ENCODE peak calls at places on chromosomes 4 and X, in ten cellular contexts. D is Panc1; L is CD8-positive, alpha-beta T cell; A is heart left ventricle; P is body of pancreas; F is lower lobe of right lung; V is mesendoderm; O is HCT116; K is right lobe of liver; H is IMR-90. N is an unnamed sample.

GRCh38 chr4:76589872-76590846 is 155.1 kb downstream of the SHROOM3 start:
- DNase-seq in P (peak), K (no peak), V (peak), O (peak), D (no peak), F (peak), H (peak), A (peak), L (no peak), N (peak)

GRCh38 chrX:22063284-22063683 is 31.2 kb downstream of the PHEX start:
- DNase-seq in K (no peak), H (no peak), F (no peak), V (no peak), O (no peak), P (no peak), D (no peak), L (no peak), A (no peak), N (no peak)

GRCh38 chr4:42555828-42556227 is 101.1 kb downstream of the ATP8A1 start:
- DNase-seq in A (no peak), D (no peak), K (no peak), O (no peak), V (no peak), L (no peak), F (no peak), P (no peak), H (no peak), N (no peak)

GRCh38 chrX:40097492-40098263 is at the start of gene BCOR:
- DNase-seq in P (peak), A (peak), V (peak), K (peak), L (peak), O (no peak), H (peak), D (no peak), F (peak), N (no peak)

GRCh38 chr4:164615964-164616363 is 138.0 kb upstream of the SMIM31 start:
- DNase-seq in O (no peak), D (no peak), P (no peak), L (no peak), F (no peak), H (no peak), A (no peak), V (no peak), K (no peak), N (no peak)

GRCh38 chr4:73277201-73277600 is 18.6 kb upstream of the ANKRD17 start:
- DNase-seq in K (no peak), P (no peak), A (no peak), H (no peak), V (no peak), D (no peak), O (no peak), F (no peak), L (no peak), N (no peak)

GRCh38 chr4:121308328-121308663 is 72.5 kb downstream of the QRFPR start:
- DNase-seq in O (no peak), A (no peak), P (no peak), L (no peak), F (no peak), K (no peak), H (no peak), D (no peak), V (peak), N (no peak)

GRCh38 chr4:12827966-12828365 is 656.2 kb downstream of the RAB28 start:
- DNase-seq in A (no peak), F (no peak), L (no peak), V (no peak), O (no peak), H (no peak), D (no peak), P (no peak), K (no peak), N (no peak)

GRCh38 chr4:176377705-176378302 is 58.0 kb downstream of the SPCS3 start:
- DNase-seq in V (peak), A (no peak), K (no peak), O (peak), D (no peak), H (peak), F (no peak), L (no peak), P (no peak), N (no peak)

GRCh38 chrX:15493118-15494082 is at the start of gene PIR:
- DNase-seq in D (peak), H (peak), F (peak), A (peak), O (peak), L (peak), K (peak), V (peak), P (peak), N (peak)

GRCh38 chrX:71378752-71379151 is 12.6 kb downstream of the TAF1 start:
- DNase-seq in O (no peak), K (no peak), V (peak), H (no peak), A (no peak), L (no peak), P (no peak), D (no peak), F (no peak), N (no peak)

GRCh38 chrX:40267334-40268118 is 169.8 kb upstream of the BCOR start:
- DNase-seq in V (no peak), H (no peak), A (no peak), D (no peak), L (no peak), O (no peak), K (no peak), F (no peak), P (peak), N (no peak)

GRCh38 chrX:120560842-120561633 is at the start of gene CUL4B:
- DNase-seq in H (peak), K (peak), D (peak), O (peak), A (peak), V (peak), P (peak), L (peak), F (peak), N (peak)

GRCh38 chr4:53189011-53189410 is 176.8 kb downstream of the SCFD2 start:
- DNase-seq in A (no peak), K (no peak), H (peak), V (no peak), D (no peak), P (no peak), F (no peak), O (no peak), L (no peak), N (no peak)

GRCh38 chr4:127470290-127470809 is 162.4 kb upstream of the INTU start:
- DNase-seq in K (peak), A (no peak), L (no peak), F (no peak), P (no peak), O (no peak), V (no peak), H (no peak), D (no peak), N (no peak)

GRCh38 chr4:1725521-1725920 is 4.2 kb downstream of the TACC3 start:
- DNase-seq in H (no peak), K (no peak), O (no peak), V (no peak), F (no peak), A (no peak), L (no peak), P (no peak), D (no peak), N (no peak)

GRCh38 chr4:110074570-110074969 is 123.8 kb downstream of the ELOVL6 start:
- DNase-seq in P (no peak), A (no peak), F (no peak), K (no peak), D (no peak), V (no peak), H (no peak), L (no peak), O (no peak), N (no peak)

GRCh38 chr4:100907465-100908454 is 389.9 kb upstream of the EMCN start:
- DNase-seq in F (no peak), K (no peak), P (no peak), V (peak), L (no peak), A (no peak), O (no peak), D (no peak), H (peak), N (peak)

GRCh38 chrX:151830911-151831310 is 81.8 kb upstream of the MAGEA4 start:
- DNase-seq in A (no peak), O (no peak), H (no peak), K (no peak), D (no peak), P (no peak), V (peak), F (peak), L (no peak), N (no peak)

GRCh38 chrX:49066278-49066677 is 7.5 kb downstream of the CCDC120 start:
- DNase-seq in P (no peak), A (no peak), H (no peak), V (no peak), F (no peak), O (no peak), K (no peak), L (no peak), D (no peak), N (no peak)

GRCh38 chrX:48911407-48912182 is at the start of gene SLC35A2:
- DNase-seq in V (peak), K (peak), A (peak), L (peak), O (peak), F (peak), H (peak), D (no peak), P (peak), N (peak)

GRCh38 chr4:15314974-15315373 is 112.9 kb upstream of the C1QTNF7 start:
- DNase-seq in O (no peak), L (no peak), H (peak), D (no peak), V (no peak), P (no peak), F (no peak), K (no peak), A (no peak), N (no peak)

GRCh38 chr4:126778348-126778747 is 854.4 kb upstream of the INTU start:
- DNase-seq in O (peak), V (no peak), L (no peak), A (no peak), P (no peak), F (no peak), K (no peak), H (peak), D (no peak), N (no peak)

GRCh38 chrX:149185087-149185486 is 320.0 kb downstream of the IDS start:
- DNase-seq in K (no peak), F (no peak), D (no peak), O (no peak), V (no peak), L (no peak), A (no peak), H (no peak), P (no peak), N (no peak)

GRCh38 chrX:30065226-30065625 is 150.1 kb upstream of the MAGEB2 start:
- DNase-seq in V (no peak), K (no peak), P (no peak), L (no peak), F (no peak), A (no peak), H (peak), O (no peak), D (no peak), N (no peak)

GRCh38 chr4:168475745-168476144 is 4.5 kb downstream of the DDX60L start:
- DNase-seq in F (no peak), L (peak), D (no peak), H (no peak), O (no peak), K (no peak), A (no peak), V (peak), P (no peak), N (no peak)

GRCh38 chrX:133689997-133690599 is 274.8 kb upstream of the GPC4 start:
- DNase-seq in O (no peak), F (no peak), V (no peak), A (no peak), D (no peak), K (no peak), H (no peak), L (no peak), P (no peak), N (no peak)

GRCh38 chr4:10587697-10588096 is 96.9 kb downstream of the CLNK start:
- DNase-seq in A (no peak), H (no peak), L (peak), P (no peak), O (no peak), D (no peak), V (peak), K (no peak), F (no peak), N (no peak)

GRCh38 chr4:143559757-143560147 is 46.2 kb downstream of the SMARCA5 start:
- DNase-seq in V (no peak), F (no peak), H (no peak), A (no peak), L (peak), P (no peak), D (no peak), K (no peak), O (no peak), N (no peak)

GRCh38 chr4:138910914-138911336 is 104.7 kb upstream of the NOCT start:
- DNase-seq in H (peak), D (peak), P (peak), F (peak), V (peak), A (peak), L (no peak), O (no peak), K (peak), N (peak)

GRCh38 chrX:65658229-65658628 is 9.2 kb upstream of the MSN start:
- DNase-seq in H (no peak), A (no peak), D (no peak), O (no peak), F (no peak), K (no peak), L (no peak), V (no peak), P (no peak), N (no peak)

GRCh38 chrX:8433296-8434094 is 31.1 kb upstream of the VCX3B start:
- DNase-seq in P (no peak), L (no peak), V (no peak), O (no peak), D (no peak), K (no peak), A (no peak), F (no peak), H (no peak), N (peak)

GRCh38 chrX:120680090-120680489 is 50.2 kb upstream of the C1GALT1C1 start:
- DNase-seq in V (no peak), L (no peak), F (no peak), K (no peak), P (no peak), H (no peak), O (no peak), D (no peak), A (no peak), N (no peak)

GRCh38 chr4:38967260-38968095 is 64.7 kb downstream of the TMEM156 start:
- DNase-seq in H (peak), L (no peak), P (no peak), D (peak), A (no peak), F (no peak), K (no peak), V (peak), O (peak), N (peak)

GRCh38 chr4:76744253-76744921 is 153.6 kb downstream of the SOWAHB start:
- DNase-seq in A (no peak), O (no peak), D (no peak), V (no peak), K (no peak), L (no peak), H (peak), P (no peak), F (no peak), N (no peak)

GRCh38 chr4:60794372-60794771 is 405.8 kb upstream of the ADGRL3 start:
- DNase-seq in A (no peak), O (no peak), K (no peak), D (no peak), P (no peak), V (no peak), F (no peak), L (no peak), H (no peak), N (no peak)

GRCh38 chr4:123701046-123701445 is 304.5 kb downstream of the SPRY1 start:
- DNase-seq in K (no peak), P (no peak), L (no peak), O (no peak), A (no peak), V (no peak), H (peak), D (no peak), F (no peak), N (no peak)
- H3K27ac ChIP-seq in K (no peak), P (no peak), L (no peak), O (no peak), A (peak), V (no peak), H (peak), D (no peak), F (no peak), N (no peak)

DNA sequence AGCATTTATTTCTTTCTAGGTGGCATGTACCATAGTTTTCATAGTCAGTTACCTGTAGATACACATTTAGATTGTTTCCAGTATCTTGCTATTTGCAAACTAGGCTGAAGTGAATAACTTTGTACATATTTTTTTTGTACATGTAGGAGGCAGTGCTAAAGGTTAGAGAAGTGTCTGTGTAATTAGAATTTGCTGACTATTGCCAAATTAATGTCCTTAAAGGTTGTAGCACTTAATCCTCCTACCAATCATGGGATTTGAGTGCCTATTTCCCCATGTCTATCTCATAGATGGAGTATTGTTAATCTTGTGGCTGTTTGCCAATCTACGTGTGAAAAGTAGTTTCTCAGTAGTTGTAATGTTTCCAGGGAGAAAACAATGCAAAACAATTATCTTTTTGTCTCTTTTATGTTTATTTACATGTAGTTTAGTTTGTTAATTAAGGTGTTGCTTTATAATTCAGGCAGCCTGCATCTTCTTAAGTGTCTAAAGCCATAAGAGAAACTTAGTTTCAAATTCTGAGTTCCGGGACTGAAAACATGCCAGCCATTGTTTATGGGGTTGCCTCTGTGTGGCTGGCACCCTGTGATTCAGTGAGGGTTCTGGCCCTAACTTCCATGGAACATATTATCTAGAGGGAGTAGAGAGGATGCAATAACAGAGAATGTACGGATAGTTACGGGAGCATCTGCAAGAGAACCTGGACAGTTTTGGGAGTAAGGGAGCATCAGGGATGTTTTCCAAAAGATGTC is 142.4 kb downstream of the KLHL8 start:
- DNase-seq in A (no peak), D (no peak), F (no peak), P (no peak), K (no peak), H (no peak), V (no peak), L (no peak), O (no peak), N (no peak)
- H3K27ac ChIP-seq in A (peak), D (no peak), F (peak), P (peak), K (no peak), H (no peak), V (no peak), L (no peak), O (no peak), N (no peak)

GRCh38 chr4:8084031-8084660 is 74.5 kb downstream of the ABLIM2 start:
- DNase-seq in K (no peak), L (no peak), D (no peak), H (no peak), F (peak), P (no peak), O (no peak), V (no peak), A (no peak), N (no peak)

GRCh38 chr4:8082517-8083055 is 76.0 kb downstream of the ABLIM2 start:
- DNase-seq in K (no peak), L (no peak), V (no peak), A (no peak), P (no peak), O (no peak), F (no peak), H (no peak), D (no peak), N (no peak)

GRCh38 chr4:8084712-8085490 is 73.7 kb downstream of the ABLIM2 start:
- DNase-seq in V (no peak), F (no peak), A (no peak), H (no peak), P (no peak), O (no peak), L (no peak), D (no peak), K (no peak), N (no peak)

GRCh38 chr4:8081621-8082516 is 76.7 kb downstream of the ABLIM2 start:
- DNase-seq in L (no peak), P (no peak), H (no peak), V (no peak), O (no peak), K (no peak), F (peak), D (no peak), A (no peak), N (no peak)

DNA sequence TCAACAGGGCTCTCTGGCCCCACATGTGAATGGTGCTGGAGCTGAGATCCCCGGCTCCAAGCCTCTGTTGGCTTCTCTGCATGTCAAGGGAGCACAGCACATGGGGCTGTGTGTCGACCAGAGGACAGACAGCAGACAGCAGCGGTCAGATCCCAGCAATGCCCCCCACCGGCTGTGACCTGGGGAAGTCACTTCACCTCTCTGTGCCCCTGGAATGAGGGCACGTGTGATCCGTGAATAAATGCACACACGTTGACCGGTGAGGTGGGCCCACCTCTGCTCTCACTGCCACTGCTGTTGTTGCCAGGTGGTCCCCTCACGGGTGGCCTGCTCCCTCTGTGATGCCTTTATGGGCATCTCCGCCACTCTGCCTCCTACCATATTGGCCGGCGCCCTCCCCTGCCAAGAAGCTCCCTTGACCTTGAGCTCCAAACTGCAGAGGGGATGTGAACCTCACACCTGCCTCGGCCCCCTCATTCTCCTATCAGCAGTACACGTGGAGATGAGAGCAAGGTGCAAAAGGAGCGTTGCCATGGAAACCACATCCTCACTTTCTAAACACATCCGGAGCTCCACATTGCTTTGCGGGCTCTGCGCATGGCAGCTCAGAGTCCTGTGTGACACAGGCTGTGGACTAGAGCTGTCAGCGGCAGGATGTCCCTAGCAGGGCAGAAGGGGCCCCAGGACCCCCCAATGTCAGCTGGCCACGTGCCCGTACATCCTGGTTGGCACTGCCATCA is 75.4 kb downstream of the ABLIM2 start:
- DNase-seq in P (no peak), L (no peak), O (no peak), K (no peak), H (no peak), F (no peak), V (no peak), D (no peak), A (no peak), N (no peak)
- H3K27ac ChIP-seq in P (no peak), L (no peak), O (no peak), K (no peak), H (no peak), F (no peak), V (no peak), D (no peak), A (no peak), N (no peak)

DNA sequence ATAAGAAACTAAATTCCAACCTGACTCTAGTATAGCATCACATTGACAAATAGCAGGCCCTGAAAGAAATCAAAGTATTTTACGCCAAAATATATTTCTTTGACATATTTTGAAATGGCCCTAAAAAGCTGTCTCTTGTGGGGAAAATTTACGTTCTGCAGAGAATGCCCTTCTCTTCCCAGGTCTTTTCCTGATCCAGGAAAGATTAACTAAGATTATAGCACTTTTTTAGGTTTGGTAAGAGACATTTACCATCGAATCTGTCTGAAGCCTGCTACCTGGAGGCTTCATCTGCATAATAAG is 121.1 kb downstream of the ATXN3L start:
- DNase-seq in H (no peak), L (no peak), F (no peak), D (no peak), A (no peak), P (no peak), K (no peak), V (no peak), O (no peak), N (no peak)
- H3K27ac ChIP-seq in H (no peak), L (no peak), F (no peak), D (peak), A (no peak), P (peak), K (no peak), V (no peak), O (no peak), N (peak)

GRCh38 chrX:153598541-153599191 is at the start of gene CCNQ:
- DNase-seq in F (peak), A (no peak), O (no peak), K (no peak), H (peak), D (no peak), V (peak), P (peak), L (no peak), N (no peak)
- H3K27ac ChIP-seq in F (peak), A (peak), O (peak), K (peak), H (peak), D (peak), V (no peak), P (peak), L (peak), N (no peak)

GRCh38 chrX:41868392-41868977 is 54.9 kb downstream of the CASK start:
- DNase-seq in F (no peak), V (no peak), A (no peak), O (no peak), D (no peak), H (no peak), K (no peak), P (no peak), L (no peak), N (no peak)
- H3K27ac ChIP-seq in F (no peak), V (no peak), A (no peak), O (no peak), D (no peak), H (no peak), K (no peak), P (no peak), L (no peak), N (no peak)

GRCh38 chr4:183318656-183319055 is 1.4 kb downstream of the CLDN22 start:
- DNase-seq in D (no peak), A (no peak), L (no peak), V (no peak), F (no peak), O (no peak), P (no peak), H (no peak), K (no peak), N (no peak)
- H3K27ac ChIP-seq in D (no peak), A (no peak), L (no peak), V (no peak), F (no peak), O (no peak), P (no peak), H (no peak), K (no peak), N (no peak)